ENCODE peak calls at places on chromosome 5, in ten cellular contexts. S is fibroblast of lung, Y is H9, R is MM.1S, P is IMR-90, B is neural progenitor cell, T is K562, Z is endothelial cell of umbilical vein, N is GM23338, X is osteoblast. H is an unnamed sample.

GRCh38 chr5:79689541-79690466 is at the start of gene CMYA5:
- DNase-seq in S (peak; percentile 50), Y (peak; percentile 62), R (no peak), P (peak; percentile 33), B (peak; percentile 67), T (no peak), Z (no peak), N (peak; percentile 78), X (peak; percentile 73), H (no peak)

GRCh38 chr5:7868427-7868772 is 431 bp downstream of the FASTKD3 start:
- DNase-seq in S (no peak), Y (no peak), R (no peak), P (no peak), B (no peak), T (no peak), Z (no peak), N (no peak), X (peak; percentile 72), H (no peak)

GRCh38 chr5:122126711-122127385 is 2.5 kb upstream of the ZNF474 start:
- DNase-seq in S (peak; percentile 48), Y (no peak), R (no peak), P (peak; percentile 30), B (peak; percentile 7), T (peak; percentile 66), Z (no peak), N (peak; percentile 6), X (no peak), H (no peak)

GRCh38 chr5:79202076-79202475 is 33.9 kb upstream of the JMY start:
- DNase-seq in S (no peak), Y (no peak), R (no peak), P (peak; percentile 23), B (no peak), T (no peak), Z (peak; percentile 75), N (no peak), X (peak; percentile 82), H (no peak)

GRCh38 chr5:8945972-8946371 is 599.9 kb downstream of the SEMA5A start:
- DNase-seq in S (no peak), Y (no peak), R (no peak), P (peak; percentile 36), B (no peak), T (no peak), Z (no peak), N (no peak), X (no peak), H (no peak)

GRCh38 chr5:135488727-135489465 is 36.7 kb upstream of the TIFAB start:
- DNase-seq in S (peak; percentile 75), Y (peak; percentile 91), R (no peak), P (peak; percentile 73), B (peak; percentile 97), T (peak; percentile 60), Z (peak; percentile 11), N (peak; percentile 94), X (peak; percentile 98), H (no peak)

GRCh38 chr5:138676556-138677193 is 76.5 kb upstream of the CTNNA1 start:
- DNase-seq in S (no peak), Y (no peak), R (no peak), P (no peak), B (no peak), T (no peak), Z (no peak), N (no peak), X (peak; percentile 19), H (no peak)

GRCh38 chr5:80957031-80957761 is 3.0 kb upstream of the RASGRF2 start:
- DNase-seq in S (peak; percentile 16), Y (peak; percentile 66), R (no peak), P (no peak), B (no peak), T (no peak), Z (peak; percentile 28), N (peak; percentile 86), X (no peak), H (peak; percentile 9)

GRCh38 chr5:115543365-115543700 is 1.2 kb downstream of the FEM1C start:
- DNase-seq in S (no peak), Y (no peak), R (peak; percentile 18), P (no peak), B (peak; percentile 10), T (no peak), Z (no peak), N (no peak), X (peak; percentile 63), H (no peak)

GRCh38 chr5:115545065-115545882 is 699 bp upstream of the FEM1C start:
- DNase-seq in S (no peak), Y (no peak), R (no peak), P (peak; percentile 49), B (no peak), T (no peak), Z (no peak), N (no peak), X (no peak), H (no peak)

GRCh38 chr5:115543931-115544370 is 624 bp downstream of the FEM1C start:
- DNase-seq in S (peak; percentile 64), Y (no peak), R (peak; percentile 83), P (peak; percentile 53), B (peak; percentile 61), T (peak; percentile 38), Z (peak; percentile 65), N (peak; percentile 43), X (peak; percentile 80), H (no peak)

GRCh38 chr5:115542651-115543364 is 1.8 kb downstream of the FEM1C start:
- DNase-seq in S (no peak), Y (no peak), R (no peak), P (no peak), B (no peak), T (peak; percentile 18), Z (peak; percentile 47), N (no peak), X (peak; percentile 80), H (no peak)

GRCh38 chr5:115544371-115545064 is at the start of gene FEM1C:
- DNase-seq in S (peak; percentile 98), Y (peak; percentile 99), R (peak; percentile 98), P (peak; percentile 97), B (peak; percentile 98), T (peak; percentile 96), Z (peak; percentile 98), N (peak; percentile 97), X (peak; percentile 98), H (peak; percentile 97)
- H2AFZ ChIP-seq in S (peak within 1 kb of the TSS; percentile 71), Y (no peak within 1 kb of the TSS), R (peak within 1 kb of the TSS; percentile 90), P (peak within 1 kb of the TSS; percentile 92), B (peak within 1 kb of the TSS; percentile 94), T (peak within 1 kb of the TSS; percentile 84), Z (peak within 1 kb of the TSS; percentile 35), N (peak within 1 kb of the TSS; percentile 92), X (peak within 1 kb of the TSS; percentile 91), H (peak within 1 kb of the TSS; percentile 93)

GRCh38 chr5:168128154-168128553 is 163.3 kb upstream of the WWC1 start:
- DNase-seq in S (no peak), Y (no peak), R (no peak), P (no peak), B (peak; percentile 63), T (no peak), Z (no peak), N (no peak), X (no peak), H (no peak)

GRCh38 chr5:168125445-168126199 is 165.8 kb upstream of the WWC1 start:
- DNase-seq in S (no peak), Y (no peak), R (no peak), P (no peak), B (no peak), T (no peak), Z (no peak), N (no peak), X (no peak), H (no peak)

GRCh38 chr5:168131519-168131918 is 159.9 kb upstream of the WWC1 start:
- DNase-seq in S (no peak), Y (no peak), R (no peak), P (no peak), B (no peak), T (no peak), Z (no peak), N (no peak), X (no peak), H (no peak)

GRCh38 chr5:168126606-168127005 is 164.8 kb upstream of the WWC1 start:
- DNase-seq in S (no peak), Y (no peak), R (no peak), P (no peak), B (no peak), T (no peak), Z (no peak), N (no peak), X (no peak), H (peak; percentile 30)

DNA sequence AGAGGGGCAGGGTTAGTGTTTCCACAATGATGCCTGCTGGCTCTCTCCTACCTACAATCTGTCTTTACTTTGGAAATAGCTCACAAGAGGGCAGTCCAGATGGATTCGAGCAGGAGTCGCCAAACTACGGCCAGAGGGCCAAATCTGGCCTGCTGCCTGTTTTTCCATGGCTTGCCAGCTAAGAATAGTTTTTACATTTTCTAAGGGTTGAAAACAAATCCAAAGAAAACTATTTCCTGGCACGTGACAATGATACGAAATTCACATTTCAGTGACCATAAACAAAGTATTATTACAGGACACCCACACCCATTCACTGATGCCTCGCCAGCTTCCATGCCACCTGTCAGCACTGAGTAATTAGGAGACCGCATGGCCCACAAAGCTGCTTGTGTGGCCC is 162.9 kb upstream of the WWC1 start:
- DNase-seq in S (no peak), Y (no peak), R (no peak), P (no peak), B (no peak), T (no peak), Z (no peak), N (no peak), X (no peak), H (peak; percentile 13)
- TF ChIP-seq CTCF in S (no peak), Y (no peak), R (no peak), P (no peak), B (no peak), T (no peak), Z (no peak), N (no peak), X (no peak), H (no peak)

DNA sequence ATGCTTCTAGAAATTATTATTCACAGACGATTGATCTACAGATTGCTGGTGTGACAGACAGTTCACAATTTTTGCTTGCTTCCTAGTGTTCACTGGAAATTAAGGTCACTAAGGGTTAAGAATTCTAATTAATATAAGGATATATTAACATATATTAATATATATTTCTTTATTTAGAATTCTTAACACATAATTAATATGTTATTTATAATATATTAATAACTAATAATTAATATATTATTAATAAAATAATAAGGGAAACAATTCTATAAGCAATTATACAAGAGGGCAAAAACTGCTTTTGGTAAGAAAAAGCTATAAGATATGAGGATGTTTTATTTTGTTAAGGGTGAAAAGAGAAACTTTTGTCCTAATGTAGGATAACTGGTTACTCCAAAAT is 56.3 kb downstream of the PDE6A start:
- DNase-seq in S (no peak), Y (no peak), R (no peak), P (no peak), B (no peak), T (no peak), Z (no peak), N (no peak), X (no peak), H (no peak)
- H2AFZ ChIP-seq in S (no peak overlapping the region), Y (no peak overlapping the region), R (no peak overlapping the region), P (no peak overlapping the region), B (no peak overlapping the region), T (peak overlapping the region; percentile 81), Z (no peak overlapping the region), N (no peak overlapping the region), X (no peak overlapping the region), H (no peak overlapping the region)

GRCh38 chr5:155870636-155871035 is 456.3 kb upstream of the SGCD start:
- DNase-seq in S (no peak), Y (no peak), R (no peak), P (no peak), B (no peak), T (no peak), Z (no peak), N (no peak), X (no peak), H (no peak)

GRCh38 chr5:155872801-155873200 is 454.2 kb upstream of the SGCD start:
- DNase-seq in S (no peak), Y (no peak), R (no peak), P (peak; percentile 3), B (no peak), T (no peak), Z (no peak), N (no peak), X (no peak), H (no peak)

GRCh38 chr5:155867531-155868088 is 459.4 kb upstream of the SGCD start:
- DNase-seq in S (no peak), Y (no peak), R (no peak), P (no peak), B (no peak), T (no peak), Z (no peak), N (no peak), X (no peak), H (no peak)

DNA sequence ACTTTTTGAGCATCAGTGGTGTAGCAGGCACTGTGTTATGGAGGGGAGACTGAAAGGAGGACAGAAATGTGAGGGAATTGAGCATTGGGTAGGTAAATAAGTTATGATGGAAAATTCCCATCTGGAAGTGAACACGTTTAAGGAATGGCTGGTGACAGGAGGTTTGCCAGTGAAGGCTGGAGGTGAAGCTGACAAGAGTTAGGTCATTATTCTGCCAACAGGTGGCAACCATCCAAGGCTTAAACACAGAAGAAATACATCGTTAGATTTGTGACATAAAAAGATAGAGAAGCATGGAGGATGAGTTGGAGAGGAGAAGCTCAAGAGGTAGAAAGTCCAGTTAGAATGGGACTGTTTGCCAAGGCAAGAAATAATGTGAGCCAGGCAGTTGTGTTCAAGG is 455.3 kb upstream of the SGCD start:
- DNase-seq in S (no peak), Y (no peak), R (no peak), P (no peak), B (no peak), T (no peak), Z (no peak), N (peak; percentile 14), X (peak; percentile 46), H (no peak)
- TF ChIP-seq CTCF in S (no peak), Y (peak; percentile 44), R (no peak), P (no peak), B (peak; percentile 17), T (no peak), Z (no peak), N (peak; percentile 31), X (no peak), H (no peak)